ENCODE peak calls at places on chromosomes 7 and 10, in four cellular contexts. T is IMR-90, B is cardiac fibroblast, Q is activated B cell treated with CpG ODN at 0.5 μM for 24 hours. H is an unnamed sample.

GRCh38 chr10:54880943-54881342 is 79.9 kb upstream of the PCDH15 start:
- DNase-seq in T (no peak), B (no peak), Q (no peak), H (no peak)

GRCh38 chr10:30915141-30915540 is 116.5 kb downstream of the ZNF438 start:
- DNase-seq in T (peak), B (peak), Q (no peak), H (no peak)

GRCh38 chr10:97584060-97584797 is at the start of gene HOGA1:
- DNase-seq in B (peak), Q (no peak), T (peak), H (no peak)

GRCh38 chr7:70408477-70408876 is 723.5 kb upstream of the GALNT17 start:
- DNase-seq in T (no peak), Q (no peak), B (no peak), H (no peak)

GRCh38 chr7:68038621-68039314 is 1042.1 kb downstream of the TYW1 start:
- DNase-seq in Q (no peak), T (no peak), B (peak), H (no peak)

GRCh38 chr10:4059471-4060138 is 274.6 kb upstream of the KLF6 start:
- DNase-seq in T (no peak), B (no peak), Q (no peak), H (no peak)

GRCh38 chr10:74891048-74891447 is 64.6 kb downstream of the KAT6B start:
- DNase-seq in Q (no peak), T (no peak), B (no peak), H (no peak)

GRCh38 chr10:51000164-51000563 is 74.1 kb upstream of the PRKG1 start:
- DNase-seq in B (peak), Q (no peak), T (peak), H (no peak)

GRCh38 chr10:5299950-5300349 is 64.8 kb upstream of the UCN3 start:
- DNase-seq in Q (no peak), T (peak), B (no peak), H (no peak)

GRCh38 chr7:37455081-37455480 is 6.4 kb upstream of the ELMO1 start:
- DNase-seq in T (no peak), Q (no peak), B (no peak), H (no peak)

GRCh38 chr10:110221721-110222261 is 14.4 kb downstream of the MXI1 start:
- DNase-seq in Q (peak), B (peak), T (peak), H (peak)

GRCh38 chr10:96835826-96836365 is 3.8 kb downstream of the LCOR start:
- DNase-seq in B (no peak), Q (no peak), T (peak), H (no peak)

GRCh38 chr7:140771826-140772225 is 75.3 kb downstream of the NDUFB2 start:
- DNase-seq in T (no peak), B (no peak), Q (no peak), H (no peak)

GRCh38 chr10:58590152-58590551 is 77.5 kb downstream of the BICC1 start:
- DNase-seq in Q (no peak), T (peak), B (peak), H (no peak)

GRCh38 chr10:48602401-48603135 is 2.3 kb downstream of the ARHGAP22 start:
- DNase-seq in B (no peak), Q (no peak), T (peak), H (no peak)

GRCh38 chr7:142412551-142413193 is 154.8 kb upstream of the PRSS58 start:
- DNase-seq in T (peak), Q (no peak), B (peak), H (no peak)

GRCh38 chr7:26399309-26399610 is 107.6 kb downstream of the SNX10 start:
- DNase-seq in B (peak), Q (no peak), T (peak), H (no peak)

GRCh38 chr7:7978860-7979259 is 10.3 kb downstream of the GLCCI1 start:
- DNase-seq in Q (no peak), B (no peak), T (no peak), H (no peak)

DNA sequence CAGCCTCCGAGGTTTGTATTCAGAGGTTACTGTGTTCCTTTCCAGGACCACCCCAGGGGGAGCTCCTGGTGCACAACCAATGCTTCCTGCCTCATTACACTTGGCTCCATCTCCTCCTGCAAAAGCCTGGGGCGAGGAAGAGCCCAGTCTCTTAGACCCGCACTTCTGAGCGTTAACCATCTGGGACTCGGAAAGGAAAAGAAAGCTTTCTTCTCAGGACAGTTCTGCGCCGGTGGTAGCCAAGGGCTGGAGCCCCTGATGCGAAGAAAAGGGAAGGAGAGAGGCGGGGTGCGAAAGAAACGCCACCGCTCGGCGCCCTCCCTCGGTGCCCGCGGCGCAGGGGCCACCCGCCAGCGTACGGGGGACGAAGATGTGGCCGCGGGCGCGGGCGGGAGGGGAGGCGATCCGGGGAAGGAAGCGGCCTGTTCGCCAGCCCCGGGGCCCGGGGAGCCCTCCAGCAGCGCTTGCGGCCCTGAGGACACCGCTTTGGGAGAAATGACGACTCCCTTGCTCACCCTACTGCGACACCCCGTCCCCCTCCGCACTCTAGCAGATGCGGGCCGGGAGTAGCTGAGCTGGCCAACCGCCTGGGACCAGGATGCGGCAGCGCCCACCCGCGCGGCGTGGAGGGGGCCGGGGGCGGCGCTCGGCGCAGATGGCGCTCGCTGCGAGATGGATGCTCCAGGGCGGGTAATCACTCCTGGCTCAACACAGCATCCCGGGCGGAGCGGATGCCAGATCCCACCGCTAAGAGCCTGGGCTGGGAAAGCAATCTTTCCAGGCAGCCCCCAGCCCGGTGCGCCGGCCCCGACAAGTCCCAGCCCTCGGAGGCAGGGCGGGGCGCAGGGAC is 1.3 kb downstream of the NRCAM start:
- DNase-seq in B (peak), Q (peak), T (no peak), H (no peak)
- TF ChIP-seq CTCF in B (no peak), Q (no peak), T (no peak), H (no peak)

GRCh38 chr7:31056775-31057346 is 4.8 kb downstream of the ADCYAP1R1 start:
- DNase-seq in B (no peak), Q (no peak), T (no peak), H (no peak)

GRCh38 chr7:31061185-31061584 is 9.1 kb downstream of the ADCYAP1R1 start:
- DNase-seq in B (no peak), T (no peak), Q (no peak), H (no peak)

GRCh38 chr7:31058122-31058521 is 6.0 kb downstream of the ADCYAP1R1 start:
- DNase-seq in T (peak), B (no peak), Q (no peak), H (no peak)

GRCh38 chr7:31058688-31059087 is 6.6 kb downstream of the ADCYAP1R1 start:
- DNase-seq in Q (no peak), B (no peak), T (no peak), H (no peak)

DNA sequence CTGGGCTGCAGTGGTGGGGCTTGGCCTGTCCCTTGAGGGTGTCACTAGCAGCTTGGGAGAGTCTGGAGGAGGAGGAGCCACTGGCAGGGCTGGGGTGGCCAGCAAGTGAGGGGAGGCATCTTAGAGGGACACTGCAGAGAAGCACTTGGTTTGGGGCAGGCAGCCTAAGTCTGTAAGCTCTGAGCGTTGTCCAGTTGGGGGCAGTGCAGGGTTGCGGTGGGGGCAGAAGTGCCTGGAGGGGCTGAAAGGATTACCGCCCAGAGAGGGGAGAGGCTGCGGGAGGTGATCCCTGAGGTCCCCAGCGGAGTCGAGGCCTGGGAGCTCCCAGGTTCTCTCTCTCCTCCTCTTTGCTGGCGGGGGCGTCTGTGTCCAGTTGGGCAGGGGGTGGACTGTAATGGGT is 7.4 kb downstream of the ADCYAP1R1 start:
- DNase-seq in B (no peak), Q (no peak), T (no peak), H (no peak)
- TF ChIP-seq CTCF in B (no peak), Q (no peak), T (no peak), H (no peak)

GRCh38 chr7:148747274-148747673 is 48.6 kb downstream of the CUL1 start:
- DNase-seq in Q (no peak), B (no peak), T (no peak), H (no peak)
- TF ChIP-seq CTCF in Q (no peak), B (no peak), T (no peak), H (no peak)

GRCh38 chr7:102433319-102434038 is at the start of gene ORAI2:
- DNase-seq in B (peak), T (peak), Q (peak), H (peak)
- TF ChIP-seq CTCF in B (no peak), T (no peak), Q (no peak), H (no peak)

DNA sequence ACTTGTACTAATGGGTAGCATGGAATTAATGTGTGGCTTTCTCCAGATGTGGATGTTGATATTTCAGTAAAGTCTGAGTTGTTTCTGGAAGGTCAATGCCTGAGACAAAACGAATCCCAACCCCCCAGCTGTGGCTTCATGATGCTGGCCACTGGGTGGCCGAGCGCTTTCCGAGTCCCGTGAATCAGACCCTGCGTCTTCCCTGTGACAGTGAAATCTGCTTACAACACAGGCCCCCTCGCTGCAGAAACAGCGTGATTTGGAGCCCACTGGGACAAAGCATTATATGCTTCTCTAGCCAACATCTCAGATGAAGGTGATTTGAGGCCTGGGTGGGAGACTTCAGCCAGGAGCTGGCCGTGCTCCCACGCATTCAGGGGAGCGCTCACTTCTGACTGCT is 124.7 kb downstream of the WDR37 start:
- DNase-seq in B (no peak), T (no peak), Q (peak), H (no peak)
- TF ChIP-seq CTCF in B (no peak), T (no peak), Q (no peak), H (no peak)

DNA sequence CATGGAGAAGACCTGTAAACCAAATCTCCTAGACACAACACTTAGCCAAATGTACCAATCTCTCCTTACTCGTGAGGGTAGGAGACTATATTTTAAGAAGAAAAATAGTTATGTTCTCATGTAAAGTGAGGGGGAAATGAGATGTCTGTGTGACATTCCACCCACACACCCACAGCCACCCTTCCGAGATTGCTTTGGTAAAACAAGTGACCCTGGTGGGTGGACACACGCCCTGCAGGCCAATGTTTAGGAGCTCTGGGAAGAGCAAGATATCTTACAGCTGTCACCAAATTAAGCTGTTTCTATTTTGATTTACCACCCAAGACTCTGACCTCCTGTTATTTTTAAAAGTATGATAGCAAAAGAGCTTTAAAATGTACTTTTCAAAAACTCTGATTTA is 147.2 kb upstream of the PFKP start:
- DNase-seq in Q (no peak), T (no peak), B (no peak), H (no peak)
- TF ChIP-seq CTCF in Q (no peak), T (no peak), B (no peak), H (no peak)

GRCh38 chr7:55052081-55052480 is 33.3 kb downstream of the EGFR start:
- DNase-seq in T (peak), Q (no peak), B (no peak), H (no peak)

GRCh38 chr7:55048221-55048859 is 29.5 kb downstream of the EGFR start:
- DNase-seq in T (no peak), Q (no peak), B (no peak), H (no peak)

GRCh38 chr7:55053651-55054226 is 34.9 kb downstream of the EGFR start:
- DNase-seq in B (no peak), Q (no peak), T (peak), H (no peak)

GRCh38 chr7:55052726-55053431 is 34.1 kb downstream of the EGFR start:
- DNase-seq in B (no peak), T (peak), Q (no peak), H (no peak)

GRCh38 chr7:55050286-55050685 is 31.5 kb downstream of the EGFR start:
- DNase-seq in B (no peak), Q (no peak), T (no peak), H (no peak)
- TF ChIP-seq CTCF in B (no peak), Q (no peak), T (no peak), H (no peak)

GRCh38 chr10:131978366-131978765 is 3.4 kb downstream of the BNIP3 start:
- DNase-seq in Q (no peak), B (no peak), T (no peak), H (no peak)
- TF ChIP-seq CTCF in Q (no peak), B (no peak), T (no peak), H (no peak)

GRCh38 chr7:134366481-134366880 is 49.8 kb upstream of the SLC35B4 start:
- DNase-seq in T (no peak), Q (no peak), B (peak), H (no peak)

GRCh38 chr7:134362587-134363483 is 46.1 kb upstream of the SLC35B4 start:
- DNase-seq in T (peak), B (peak), Q (no peak), H (no peak)

GRCh38 chr7:134367956-134368749 is 51.4 kb upstream of the SLC35B4 start:
- DNase-seq in B (no peak), T (no peak), Q (no peak), H (no peak)

GRCh38 chr7:134364619-134365037 is 47.9 kb upstream of the SLC35B4 start:
- DNase-seq in Q (no peak), B (peak), T (peak), H (no peak)

DNA sequence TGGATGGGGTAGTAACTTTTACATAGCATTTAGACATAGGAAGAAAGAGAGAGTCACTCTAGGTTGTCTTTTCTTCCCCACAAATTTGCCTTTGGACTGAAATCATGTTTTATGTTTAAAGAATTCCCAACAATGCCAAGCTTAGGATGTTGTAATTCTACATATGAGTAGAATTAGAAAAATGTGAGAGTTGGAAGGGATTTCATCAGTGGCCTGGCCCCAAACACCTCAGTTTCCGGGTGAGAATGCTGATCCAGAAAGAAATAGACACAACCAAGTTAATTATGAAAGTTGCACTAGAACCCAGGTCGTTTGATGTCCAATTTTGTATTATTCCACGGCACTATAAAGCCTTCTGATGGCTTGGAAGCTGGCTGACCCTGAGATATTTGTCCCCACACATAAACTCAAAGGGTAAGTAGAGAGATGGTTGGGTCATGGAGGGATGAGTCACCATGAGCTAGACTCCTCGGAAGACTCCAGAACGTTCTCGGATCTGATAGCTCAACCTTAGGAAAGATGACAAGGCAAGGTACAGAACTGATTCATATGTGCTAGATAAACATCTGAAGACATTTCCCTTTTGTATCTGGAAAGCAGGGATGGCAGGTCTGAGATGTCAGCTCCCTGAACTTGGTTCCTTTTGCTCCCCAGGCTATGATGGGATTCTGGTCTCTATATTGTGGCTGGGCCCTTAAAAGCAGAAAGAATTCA is 48.8 kb upstream of the SLC35B4 start:
- DNase-seq in T (peak), Q (no peak), B (peak), H (no peak)
- TF ChIP-seq CTCF in T (no peak), Q (no peak), B (no peak), H (no peak)

DNA sequence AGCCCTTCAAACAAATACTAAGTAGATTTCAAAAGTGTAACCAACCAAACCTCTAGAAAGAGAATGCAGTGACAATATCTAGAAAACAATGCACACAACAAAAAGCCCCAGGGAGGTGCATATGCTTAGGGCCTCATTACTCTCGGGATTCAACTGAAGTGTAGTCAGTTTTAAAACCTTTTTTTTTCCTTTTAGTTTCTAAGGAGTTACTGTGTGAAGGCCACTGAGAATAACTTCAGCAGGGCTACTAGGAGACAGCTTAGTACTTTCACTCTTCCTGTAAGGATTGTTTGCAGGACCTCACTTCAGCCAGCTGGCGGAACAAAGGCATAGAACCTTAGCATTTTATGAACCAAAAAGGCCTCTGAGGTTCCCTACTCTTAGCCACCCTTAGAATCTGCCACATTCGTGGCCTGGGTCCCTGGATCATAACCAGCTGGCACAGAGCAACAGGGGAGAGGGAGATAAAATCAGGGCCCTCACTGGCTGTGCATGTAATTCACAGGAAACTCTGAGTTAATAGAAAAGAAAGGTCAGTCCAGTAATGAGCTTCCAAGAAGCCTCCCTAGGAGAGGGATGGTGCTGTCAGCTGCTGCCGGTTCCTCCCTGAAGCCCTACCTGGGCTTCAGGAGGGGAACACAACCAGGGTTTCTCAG is 3.6 kb downstream of the VOPP1 start:
- DNase-seq in T (peak), B (peak), Q (no peak), H (no peak)
- TF ChIP-seq CTCF in T (no peak), B (no peak), Q (no peak), H (no peak)

H was measured in mesothelial cell of epicardium.